ENCODE peak calls at places on chromosomes 5 and 9, in nine cellular contexts. W is A549; X is GM23338; S is neural progenitor cell; E is choroid plexus epithelial cell; B is colonic mucosa; D is transverse colon; J is psoas muscle; Z is CD8-positive, alpha-beta memory T cell. O is an unnamed sample.

GRCh38 chr9:127567119-127567897 is 44.8 kb upstream of the STXBP1 start:
- DNase-seq in W (no peak), X (no peak), S (peak), E (no peak), B (peak), D (peak), J (peak), Z (no peak), O (no peak)

GRCh38 chr9:136995772-136996308 is 528 bp downstream of the CLIC3 start:
- DNase-seq in W (no peak), X (no peak), S (no peak), E (no peak), B (no peak), D (no peak), J (no peak), Z (no peak), O (peak)

GRCh38 chr5:5037674-5038073 is 102.5 kb upstream of the ADAMTS16 start:
- DNase-seq in W (no peak), X (no peak), S (no peak), E (no peak), B (no peak), D (no peak), J (no peak), Z (no peak), O (no peak)

GRCh38 chr9:86994231-86994630 is 46.9 kb upstream of the GAS1 start:
- DNase-seq in W (no peak), X (no peak), S (no peak), E (peak), B (no peak), D (no peak), J (no peak), Z (no peak), O (no peak)

GRCh38 chr5:66329078-66329477 is 185.0 kb downstream of the SREK1 start:
- DNase-seq in W (no peak), X (no peak), S (no peak), E (no peak), B (no peak), D (no peak), J (no peak), Z (no peak), O (no peak)

GRCh38 chr9:126528111-126528510 is 85.6 kb upstream of the LMX1B start:
- DNase-seq in W (no peak), X (no peak), S (no peak), E (no peak), B (no peak), D (no peak), J (no peak), Z (no peak), O (no peak)

GRCh38 chr5:107112207-107112606 is 558.5 kb downstream of the EFNA5 start:
- DNase-seq in W (no peak), X (no peak), S (no peak), E (no peak), B (no peak), D (no peak), J (no peak), Z (no peak), O (no peak)

GRCh38 chr5:72463499-72464052 is 43.6 kb downstream of the ZNF366 start:
- DNase-seq in W (no peak), X (peak), S (no peak), E (no peak), B (no peak), D (no peak), J (no peak), Z (no peak), O (no peak)

GRCh38 chr9:17453751-17454150 is 125.1 kb upstream of the SH3GL2 start:
- DNase-seq in W (no peak), X (no peak), S (no peak), E (no peak), B (no peak), D (no peak), J (no peak), Z (no peak), O (peak)

GRCh38 chr9:110650991-110651411 is 17.6 kb upstream of the MUSK start:
- DNase-seq in W (no peak), X (no peak), S (no peak), E (peak), B (no peak), D (no peak), J (no peak), Z (no peak), O (no peak)

GRCh38 chr9:12774861-12775367 is at the start of gene LURAP1L:
- DNase-seq in W (peak), X (peak), S (peak), E (peak), B (peak), D (peak), J (no peak), Z (no peak), O (peak)

GRCh38 chr9:123324767-123325183 is 31.2 kb upstream of the CRB2 start:
- DNase-seq in W (no peak), X (no peak), S (no peak), E (no peak), B (no peak), D (no peak), J (no peak), Z (no peak), O (no peak)

GRCh38 chr9:123323482-123324013 is 32.4 kb upstream of the CRB2 start:
- DNase-seq in W (no peak), X (no peak), S (no peak), E (no peak), B (no peak), D (no peak), J (no peak), Z (no peak), O (no peak)

GRCh38 chr9:123320814-123321213 is 35.2 kb upstream of the CRB2 start:
- DNase-seq in W (no peak), X (no peak), S (peak), E (no peak), B (no peak), D (no peak), J (no peak), Z (no peak), O (no peak)

GRCh38 chr9:123321874-123322770 is 33.9 kb upstream of the CRB2 start:
- DNase-seq in W (no peak), X (no peak), S (no peak), E (no peak), B (no peak), D (no peak), J (no peak), Z (no peak), O (no peak)

DNA sequence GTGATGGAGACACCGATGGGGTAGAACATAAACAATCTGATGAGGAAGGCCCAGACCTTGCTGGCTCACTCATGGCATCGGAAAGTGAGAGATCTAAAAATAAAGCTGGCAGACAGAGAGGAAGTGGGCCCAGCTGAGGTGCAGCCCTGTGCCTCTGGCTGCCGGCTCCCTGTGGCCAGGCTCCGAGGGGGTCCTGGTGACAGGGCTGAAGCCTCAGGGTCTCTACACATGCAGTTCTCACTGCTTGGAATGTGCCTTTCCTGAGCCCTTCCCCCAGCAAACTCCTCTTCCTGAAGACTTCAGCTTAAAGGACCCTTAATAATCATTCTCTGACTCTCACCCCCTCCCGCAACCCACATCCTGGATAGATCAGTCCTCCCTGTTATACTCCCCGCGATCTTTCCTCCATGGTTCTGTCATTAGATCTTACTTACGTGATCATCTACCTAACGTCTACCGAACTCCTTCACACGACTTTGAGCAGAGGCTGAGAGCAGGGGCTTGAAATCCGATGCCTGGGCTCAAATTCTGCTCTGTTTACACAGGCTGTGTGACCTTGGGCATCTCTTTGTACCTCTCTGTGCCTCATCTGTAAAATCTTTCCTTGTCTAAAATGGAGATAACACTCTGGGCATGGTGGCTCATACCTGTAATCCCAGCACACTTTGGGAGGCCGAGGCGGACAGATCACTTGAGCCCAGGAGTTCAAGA is 33.1 kb upstream of the CRB2 start:
- DNase-seq in W (no peak), X (no peak), S (no peak), E (no peak), B (no peak), D (peak), J (no peak), Z (peak), O (no peak)
- H3K4me3 ChIP-seq in W (no peak), X (no peak), S (no peak), E (no peak), B (no peak), D (no peak), J (peak), Z (peak), O (no peak)

GRCh38 chr5:88666761-88667186 is 216.2 kb downstream of the MEF2C start:
- DNase-seq in W (no peak), X (peak), S (peak), E (peak), B (no peak), D (no peak), J (no peak), Z (no peak), O (no peak)

GRCh38 chr5:88665750-88666215 is 217.2 kb downstream of the MEF2C start:
- DNase-seq in W (no peak), X (peak), S (peak), E (no peak), B (no peak), D (no peak), J (no peak), Z (no peak), O (no peak)

GRCh38 chr5:88669314-88669713 is 213.7 kb downstream of the MEF2C start:
- DNase-seq in W (no peak), X (no peak), S (no peak), E (no peak), B (no peak), D (no peak), J (no peak), Z (no peak), O (no peak)

GRCh38 chr5:88664630-88665029 is 218.4 kb downstream of the MEF2C start:
- DNase-seq in W (no peak), X (peak), S (peak), E (no peak), B (no peak), D (no peak), J (no peak), Z (no peak), O (no peak)

DNA sequence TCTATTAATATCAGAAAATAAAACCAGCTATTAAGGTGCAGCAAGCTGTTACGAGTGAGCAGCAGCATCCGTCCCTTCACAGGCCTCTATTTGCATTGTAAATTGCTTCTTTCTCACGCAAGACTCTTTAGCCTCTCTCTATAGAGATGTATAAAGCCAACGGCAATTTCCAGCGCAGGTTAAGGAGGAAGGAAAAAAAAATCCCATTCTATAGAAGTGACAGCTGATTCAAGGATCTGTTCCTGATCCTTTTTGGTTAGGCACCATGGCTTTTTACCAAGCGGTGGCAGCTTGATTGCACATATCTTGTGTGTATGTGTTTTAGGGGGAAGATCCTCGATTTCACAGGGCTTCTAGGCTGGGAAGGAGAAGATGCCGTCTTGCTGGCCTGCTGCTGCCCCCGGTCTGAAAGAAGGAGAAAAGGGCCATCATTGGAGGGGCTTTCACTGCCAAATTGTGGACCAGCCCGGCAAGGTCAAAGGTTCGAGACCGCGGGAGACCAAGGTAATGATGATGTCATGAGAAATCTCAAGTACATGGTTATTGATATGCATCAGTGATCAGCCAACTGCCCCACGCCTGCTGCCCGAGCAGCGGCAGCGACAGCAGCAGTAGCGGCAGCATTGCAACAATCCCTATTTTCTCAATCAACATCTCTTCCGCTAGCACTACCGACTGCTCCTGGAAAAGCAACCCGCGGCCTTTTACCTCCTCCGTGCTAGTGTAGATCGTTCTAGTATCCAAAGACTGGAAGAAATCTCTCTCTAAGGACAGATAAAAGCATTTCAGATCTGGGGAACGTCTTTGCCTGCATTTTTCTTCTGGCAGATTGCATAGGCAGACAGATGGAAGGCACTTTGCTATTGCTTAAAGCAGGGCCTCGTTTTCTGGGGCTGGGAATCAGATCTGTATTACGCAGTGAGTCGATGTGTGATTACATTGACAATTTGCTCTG is 215.5 kb downstream of the MEF2C start:
- DNase-seq in W (no peak), X (peak), S (peak), E (no peak), B (no peak), D (no peak), J (no peak), Z (no peak), O (no peak)
- H3K4me3 ChIP-seq in W (no peak), X (peak), S (no peak), E (peak), B (peak), D (peak), J (peak), Z (peak), O (no peak)

DNA sequence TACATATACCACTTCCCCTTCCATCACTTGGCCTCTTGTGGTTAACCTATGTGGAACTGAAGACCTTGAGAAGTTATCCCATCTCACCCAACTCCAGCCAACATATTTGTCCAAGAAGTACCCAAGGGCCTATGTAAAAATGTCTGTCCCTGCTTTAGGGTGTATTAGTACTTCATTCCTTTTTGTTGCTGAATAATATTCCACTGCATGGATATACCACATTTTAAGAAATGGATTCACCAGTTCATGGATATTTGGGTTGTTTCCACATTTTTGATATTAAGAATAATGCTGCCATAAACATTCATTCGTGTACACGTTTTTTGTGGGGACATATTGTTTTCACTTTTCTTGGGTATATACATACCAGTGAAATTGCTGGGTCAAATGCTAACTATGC is 28.6 kb downstream of the IDNK start:
- DNase-seq in W (no peak), X (no peak), S (no peak), E (no peak), B (no peak), D (no peak), J (no peak), Z (no peak), O (no peak)
- H3K4me3 ChIP-seq in W (no peak), X (no peak), S (no peak), E (no peak), B (no peak), D (no peak), J (no peak), Z (no peak), O (no peak)

GRCh38 chr5:1104327-1105006 is 7.4 kb downstream of the SLC12A7 start:
- DNase-seq in W (no peak), X (no peak), S (no peak), E (no peak), B (no peak), D (no peak), J (no peak), Z (peak), O (no peak)
- H3K4me3 ChIP-seq in W (no peak), X (no peak), S (no peak), E (no peak), B (no peak), D (no peak), J (no peak), Z (peak), O (no peak)

GRCh38 chr9:4762108-4762888 is 21.3 kb upstream of the AK3 start:
- DNase-seq in W (peak), X (peak), S (peak), E (peak), B (peak), D (peak), J (peak), Z (peak), O (peak)
- H3K4me3 ChIP-seq in W (no peak), X (peak), S (no peak), E (peak), B (peak), D (peak), J (peak), Z (no peak), O (no peak)

GRCh38 chr9:27368317-27368985 is 71.5 kb upstream of the EQTN start:
- DNase-seq in W (no peak), X (no peak), S (peak), E (peak), B (no peak), D (no peak), J (no peak), Z (no peak), O (no peak)
- H3K4me3 ChIP-seq in W (no peak), X (no peak), S (no peak), E (no peak), B (no peak), D (no peak), J (no peak), Z (no peak), O (no peak)

GRCh38 chr9:15505927-15506326 is 4.8 kb downstream of the PSIP1 start:
- DNase-seq in W (no peak), X (no peak), S (no peak), E (no peak), B (no peak), D (no peak), J (no peak), Z (no peak), O (no peak)
- H3K4me3 ChIP-seq in W (no peak), X (no peak), S (peak), E (no peak), B (no peak), D (no peak), J (no peak), Z (no peak), O (no peak)

GRCh38 chr9:112382501-112383364 is 2.8 kb downstream of the HSDL2 start:
- DNase-seq in W (no peak), X (no peak), S (no peak), E (no peak), B (no peak), D (no peak), J (no peak), Z (no peak), O (no peak)
- H3K4me3 ChIP-seq in W (no peak), X (no peak), S (no peak), E (no peak), B (no peak), D (no peak), J (no peak), Z (no peak), O (no peak)

GRCh38 chr9:9032950-9033349 is 1233.4 kb upstream of the DMAC1 start:
- DNase-seq in W (no peak), X (no peak), S (no peak), E (no peak), B (no peak), D (no peak), J (no peak), Z (no peak), O (no peak)
- H3K4me3 ChIP-seq in W (no peak), X (no peak), S (no peak), E (no peak), B (no peak), D (no peak), J (no peak), Z (no peak), O (no peak)